ENCODE peak calls at places on chromosome 6, in five cellular contexts. L, J, G, O and W are unnamed samples. For H3K4me1, the result is how much of the 10 kb centered on the place peaks cover.

GRCh38 chr6:99350573-99350972 is 1.1 kb upstream of the FAXC start:
- DNase-seq in J (no peak), O (no peak), G (peak), L (no peak), W (no peak)

GRCh38 chr6:33737267-33738026 is 9.3 kb downstream of the IP6K3 start:
- DNase-seq in J (no peak), L (peak), O (no peak), G (no peak), W (peak)

GRCh38 chr6:114167583-114168576 is 174.9 kb downstream of the HS3ST5 start:
- DNase-seq in L (no peak), J (no peak), O (no peak), G (no peak), W (no peak)

GRCh38 chr6:147063469-147064031 is 140.7 kb upstream of the STXBP5 start:
- DNase-seq in O (no peak), G (no peak), L (no peak), J (no peak), W (no peak)

GRCh38 chr6:123085403-123085802 is 89.4 kb downstream of the CLVS2 start:
- DNase-seq in J (no peak), O (no peak), L (no peak), G (no peak), W (no peak)

GRCh38 chr6:157953580-157954091 is 28.0 kb upstream of the SYNJ2 start:
- DNase-seq in J (no peak), L (no peak), O (no peak), G (no peak), W (no peak)

GRCh38 chr6:57257911-57258541 is 35.9 kb upstream of the RAB23 start:
- DNase-seq in O (no peak), J (no peak), L (no peak), G (peak), W (no peak)

GRCh38 chr6:46973029-46973428 is 51.3 kb upstream of the ADGRF5 start:
- DNase-seq in G (no peak), O (no peak), J (no peak), L (no peak), W (no peak)

GRCh38 chr6:22657341-22657985 is 88.1 kb downstream of the HDGFL1 start:
- DNase-seq in G (no peak), O (peak), L (no peak), J (no peak), W (no peak)

GRCh38 chr6:142071981-142072380 is 60.7 kb upstream of the GJE1 start:
- DNase-seq in G (peak), L (no peak), J (no peak), O (no peak), W (no peak)

GRCh38 chr6:117906905-117907599 is at the start of gene SLC35F1:
- DNase-seq in O (peak), G (peak), L (peak), J (peak), W (no peak)

GRCh38 chr6:14431375-14432330 is 314.1 kb downstream of the CD83 start:
- DNase-seq in J (no peak), O (no peak), G (no peak), L (no peak), W (no peak)

GRCh38 chr6:2485116-2485515 is 239.7 kb upstream of the GMDS start:
- DNase-seq in G (no peak), J (peak), O (no peak), L (no peak), W (no peak)

GRCh38 chr6:133799043-133799442 is 89.9 kb upstream of the TCF21 start:
- DNase-seq in G (no peak), O (no peak), J (no peak), L (no peak), W (no peak)

GRCh38 chr6:149293244-149293643 is 24.3 kb upstream of the TAB2 start:
- DNase-seq in O (no peak), J (no peak), L (no peak), G (no peak), W (no peak)

GRCh38 chr6:142802124-142802523 is 142.9 kb downstream of the HIVEP2 start:
- DNase-seq in O (no peak), G (peak), L (no peak), J (no peak), W (peak)

GRCh38 chr6:12148841-12149240 is 136.7 kb downstream of the HIVEP1 start:
- DNase-seq in L (no peak), G (no peak), J (no peak), O (no peak), W (no peak)

GRCh38 chr6:159981591-159982245 is 12.8 kb downstream of the IGF2R start:
- DNase-seq in J (peak), L (no peak), O (peak), G (no peak), W (peak)
- H3K4me3 ChIP-seq in J (no peak), L (peak), O (no peak), G (no peak), W (peak)

GRCh38 chr6:16758163-16758975 is 2.9 kb downstream of the ATXN1 start:
- DNase-seq in L (no peak), O (peak), J (no peak), G (peak), W (no peak)
- H3K4me1 ChIP-seq in L (half or more), O (under half), J (under half), G (under half), W (under half)

GRCh38 chr6:27216874-27217273 is 30.6 kb upstream of the PRSS16 start:
- DNase-seq in L (no peak), J (no peak), O (no peak), G (no peak), W (no peak)

GRCh38 chr6:27213544-27214125 is 33.9 kb upstream of the PRSS16 start:
- DNase-seq in O (no peak), G (peak), J (no peak), L (no peak), W (no peak)

GRCh38 chr6:27209659-27210269 is 37.7 kb upstream of the PRSS16 start:
- DNase-seq in L (no peak), O (no peak), J (no peak), G (peak), W (no peak)

GRCh38 chr6:27209167-27209566 is 38.3 kb upstream of the PRSS16 start:
- DNase-seq in J (no peak), G (no peak), L (no peak), O (no peak), W (no peak)

GRCh38 chr6:27214126-27214601 is 33.3 kb upstream of the PRSS16 start:
- DNase-seq in L (no peak), O (no peak), J (no peak), G (peak), W (no peak)
- H3K4me3 ChIP-seq in L (no peak), O (no peak), J (no peak), G (peak), W (no peak)

GRCh38 chr6:45438156-45438555 is 60.4 kb upstream of the SUPT3H start:
- DNase-seq in L (no peak), J (no peak), O (no peak), G (no peak), W (no peak)

GRCh38 chr6:45441811-45442453 is 64.2 kb upstream of the SUPT3H start:
- DNase-seq in O (no peak), L (no peak), J (no peak), G (no peak), W (no peak)

GRCh38 chr6:45439459-45439858 is 61.7 kb upstream of the SUPT3H start:
- DNase-seq in L (no peak), J (no peak), O (no peak), G (no peak), W (no peak)

GRCh38 chr6:45438849-45439406 is 61.2 kb upstream of the SUPT3H start:
- DNase-seq in J (no peak), L (no peak), O (no peak), G (no peak), W (no peak)

DNA sequence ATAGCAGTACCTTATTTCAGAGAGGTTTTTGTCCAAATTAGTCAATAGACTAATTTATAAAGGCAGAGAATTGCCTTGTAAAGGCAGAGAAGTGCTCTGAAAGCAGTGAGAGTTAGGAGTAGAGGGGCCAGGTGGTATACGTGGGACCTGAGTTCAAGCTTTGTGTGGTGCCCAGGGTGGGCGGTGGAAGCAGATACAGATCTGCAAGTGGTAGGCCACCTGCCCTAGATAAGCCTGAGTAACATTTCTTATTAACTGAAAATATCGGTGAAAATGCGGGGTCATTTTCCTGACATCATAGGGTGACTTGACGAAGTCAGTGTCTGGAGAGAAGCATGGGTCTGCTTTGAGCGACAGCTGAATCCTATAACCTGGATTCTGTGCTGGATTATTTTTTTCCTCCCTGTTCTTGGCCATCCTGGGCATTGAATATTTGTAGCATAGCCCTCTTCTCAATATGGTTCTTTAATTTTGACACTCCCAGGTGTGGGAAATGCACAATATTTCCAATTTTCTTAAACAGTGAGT is 62.2 kb upstream of the SUPT3H start:
- DNase-seq in O (no peak), J (no peak), L (no peak), G (no peak), W (no peak)
- H3K4me1 ChIP-seq in O (under half), J (under half), L (under half), G (under half), W (under half)

DNA sequence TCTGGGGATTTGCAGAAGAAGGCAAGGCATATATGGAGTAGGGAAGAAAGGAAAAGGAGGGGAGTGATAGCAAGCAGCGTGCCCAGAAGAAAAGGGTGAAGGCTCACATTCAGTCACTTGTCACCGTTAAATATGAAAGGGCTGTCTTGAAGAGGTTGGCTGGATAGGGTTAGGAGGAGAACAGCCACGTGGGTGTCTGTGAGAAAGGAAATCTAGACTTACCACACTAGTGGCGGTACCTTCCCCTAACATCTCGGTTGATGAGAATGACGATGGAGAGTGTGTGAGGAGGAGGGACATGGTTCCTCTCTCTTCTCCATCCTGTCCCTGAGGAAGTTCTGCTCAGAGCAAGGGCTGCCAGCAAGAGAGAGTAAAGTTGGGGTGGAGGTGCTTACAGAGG is 74.3 kb upstream of the CCN6 start:
- DNase-seq in L (no peak), J (no peak), G (no peak), O (no peak), W (no peak)
- H3K4me3 ChIP-seq in L (no peak), J (no peak), G (no peak), O (no peak), W (no peak)

DNA sequence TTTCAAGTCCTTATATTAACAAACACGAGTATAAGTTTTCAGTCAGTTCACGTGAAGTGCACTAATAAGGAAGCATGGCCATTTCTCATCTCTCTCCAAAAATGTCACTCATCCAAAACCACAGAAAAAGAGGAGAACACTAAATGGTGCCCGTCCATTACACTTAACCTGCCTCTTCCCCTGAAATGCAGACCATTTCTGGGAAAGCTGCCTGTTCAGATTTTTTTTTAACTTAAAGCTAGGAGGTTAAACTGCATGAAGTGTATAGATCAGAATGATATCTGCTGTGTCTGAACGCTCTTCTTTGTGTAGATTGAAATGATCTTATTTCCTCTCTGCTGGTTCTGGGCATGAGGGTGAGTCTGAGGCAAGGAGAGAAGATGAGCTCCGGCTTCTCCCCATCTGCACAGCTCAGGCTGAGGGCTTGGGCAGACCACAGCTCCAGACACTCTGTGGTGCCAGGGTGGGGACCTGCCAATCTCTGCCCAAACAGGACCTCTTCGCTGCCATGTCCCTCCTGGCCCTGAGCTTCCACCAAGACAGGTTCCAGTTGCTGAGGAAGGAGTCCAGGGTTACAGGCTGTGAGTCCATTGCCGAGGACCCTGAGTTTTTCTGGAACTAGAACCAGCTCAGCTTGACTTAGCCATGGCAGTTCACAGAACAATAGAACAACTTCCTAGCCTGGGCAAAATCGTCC is 90.7 kb downstream of the TCP11 start:
- DNase-seq in L (no peak), O (no peak), J (no peak), G (no peak), W (no peak)
- H3K4me1 ChIP-seq in L (half or more), O (half or more), J (under half), G (under half), W (half or more)

GRCh38 chr6:29723666-29724588 is 693 bp downstream of the HLA-F start:
- DNase-seq in J (peak), G (peak), L (peak), O (peak), W (peak)

GRCh38 chr6:29722773-29723665 is at the start of gene HLA-F:
- DNase-seq in L (peak), J (peak), G (peak), O (peak), W (peak)

GRCh38 chr6:29725981-29726380 is 2.7 kb downstream of the HLA-F start:
- DNase-seq in J (no peak), G (no peak), O (no peak), L (no peak), W (no peak)

GRCh38 chr6:29726795-29727194 is 3.6 kb downstream of the HLA-F start:
- DNase-seq in J (no peak), O (no peak), G (no peak), L (no peak), W (no peak)

DNA sequence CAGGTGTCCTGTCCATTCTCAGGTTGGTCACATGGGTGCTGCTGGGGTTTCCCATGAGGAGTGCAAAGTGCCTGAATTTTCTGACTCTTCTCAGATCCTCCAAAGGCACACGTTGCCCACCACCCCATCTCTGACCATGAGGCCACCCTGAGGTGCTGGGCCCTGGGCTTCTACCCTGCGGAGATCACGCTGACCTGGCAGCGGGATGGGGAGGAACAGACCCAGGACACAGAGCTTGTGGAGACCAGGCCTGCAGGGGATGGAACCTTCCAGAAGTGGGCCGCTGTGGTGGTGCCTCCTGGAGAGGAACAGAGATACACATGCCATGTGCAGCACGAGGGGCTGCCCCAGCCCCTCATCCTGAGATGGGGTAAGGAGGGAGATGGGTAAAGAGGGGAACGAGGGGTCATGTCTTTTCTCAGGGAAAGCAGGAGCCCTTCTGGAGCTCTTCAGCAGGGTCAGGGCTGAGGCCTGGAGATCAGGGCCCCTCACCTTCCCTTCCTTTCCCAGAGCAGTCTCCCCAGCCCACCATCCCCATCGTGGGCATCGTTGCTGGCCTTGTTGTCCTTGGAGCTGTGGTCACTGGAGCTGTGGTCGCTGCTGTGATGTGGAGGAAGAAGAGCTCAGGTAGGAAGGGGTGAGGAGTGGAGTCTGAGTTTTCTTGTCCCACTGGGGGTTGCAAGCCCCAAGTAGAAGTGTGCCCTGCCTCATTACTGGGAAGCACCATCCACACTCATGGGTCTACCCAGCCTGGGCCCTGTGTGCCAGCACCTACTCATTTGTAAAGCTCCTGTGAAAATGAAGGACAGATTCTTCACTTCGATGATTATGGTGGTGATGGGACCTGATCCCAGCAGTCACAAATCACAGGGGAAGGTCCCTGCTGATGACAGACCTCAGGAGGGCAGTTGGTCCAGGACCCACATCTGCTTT is 2.0 kb downstream of the HLA-F start:
- DNase-seq in G (no peak), J (no peak), L (no peak), O (no peak), W (no peak)
- H3K4me3 ChIP-seq in G (no peak), J (peak), L (peak), O (no peak), W (peak)